ENCODE peak calls at places on chromosomes 13 and 19, in five cellular contexts. G is pancreas, L is A549, Z is neural progenitor cell, P is kidney. T is an unnamed sample.

GRCh38 chr13:48864100-48864499 is 111.6 kb upstream of the FNDC3A start:
- DNase-seq in G (no peak), Z (no peak), L (no peak), P (no peak), T (no peak)

GRCh38 chr19:45391346-45391745 is 13.5 kb downstream of the PPP1R13L start:
- DNase-seq in G (no peak), P (no peak), L (no peak), Z (peak; percentile 40), T (no peak)

GRCh38 chr19:55196803-55197202 is 12.5 kb downstream of the PTPRH start:
- DNase-seq in L (no peak), G (no peak), Z (no peak), P (no peak), T (no peak)

GRCh38 chr19:45591004-45591637 is 6.5 kb upstream of the OPA3 start:
- DNase-seq in Z (peak; percentile 78), G (peak; percentile 77), L (peak; percentile 80), P (peak; percentile 81), T (peak; percentile 50)

GRCh38 chr19:4304509-4305252 is at the start of gene FSD1:
- DNase-seq in P (no peak), G (no peak), Z (peak; percentile 92), L (peak; percentile 89), T (no peak)

GRCh38 chr13:41780736-41781708 is 179.9 kb downstream of the VWA8 start:
- DNase-seq in L (no peak), G (no peak), Z (no peak), P (no peak), T (no peak)

GRCh38 chr13:40792284-40793051 is 3.1 kb downstream of the SLC25A15 start:
- DNase-seq in Z (no peak), G (no peak), P (no peak), L (no peak), T (no peak)

GRCh38 chr19:12638611-12639182 is 27.8 kb downstream of the MAN2B1 start:
- DNase-seq in L (no peak), P (no peak), G (no peak), Z (no peak), T (no peak)

GRCh38 chr19:2064788-2065524 is 13.9 kb upstream of the MKNK2 start:
- DNase-seq in P (peak; percentile 76), G (no peak), L (no peak), Z (no peak), T (no peak)

GRCh38 chr19:49954092-49954825 is 6.7 kb downstream of the SIGLEC11 start:
- DNase-seq in P (peak; percentile 50), Z (no peak), G (no peak), L (no peak), T (no peak)

GRCh38 chr13:74465279-74465678 is 331.1 kb upstream of the KLF12 start:
- DNase-seq in P (no peak), G (no peak), L (no peak), Z (peak; percentile 10), T (no peak)

GRCh38 chr13:44578064-44578394 is 1.9 kb upstream of the TSC22D1 start:
- DNase-seq in P (no peak), G (no peak), L (peak; percentile 12), Z (no peak), T (no peak)

GRCh38 chr13:110784748-110785147 is 71.2 kb downstream of the ING1 start:
- DNase-seq in L (no peak), P (no peak), Z (no peak), G (no peak), T (no peak)

GRCh38 chr19:38250821-38251563 is 5.2 kb downstream of the PPP1R14A start:
- DNase-seq in G (peak; percentile 76), P (peak; percentile 96), L (no peak), Z (no peak), T (no peak)

GRCh38 chr19:2291185-2291751 is 9.3 kb upstream of the PEAK3 start:
- DNase-seq in P (no peak), Z (peak; percentile 92), G (no peak), L (no peak), T (no peak)

GRCh38 chr13:101512650-101513049 is 60.2 kb downstream of the ITGBL1 start:
- DNase-seq in G (no peak), Z (no peak), L (no peak), P (no peak), T (no peak)

GRCh38 chr13:51861728-51862300 is at the start of gene CCDC70:
- DNase-seq in Z (no peak), G (no peak), L (no peak), P (no peak), T (no peak)

GRCh38 chr19:50147462-50148423 is 15.3 kb downstream of the IZUMO2 start:
- DNase-seq in P (peak; percentile 94), L (peak; percentile 90), Z (peak; percentile 93), G (peak; percentile 89), T (peak; percentile 90)

GRCh38 chr19:2223959-2224358 is 12.2 kb downstream of the PLEKHJ1 start:
- DNase-seq in P (no peak), Z (no peak), G (no peak), L (no peak), T (no peak)

GRCh38 chr19:10832659-10833296 is 3.2 kb downstream of the TMED1 start:
- DNase-seq in G (no peak), Z (no peak), L (no peak), P (peak; percentile 80), T (no peak)

GRCh38 chr13:50677687-50678463 is 165.6 kb downstream of the DLEU7 start:
- DNase-seq in Z (no peak), P (no peak), G (no peak), L (no peak), T (no peak)

GRCh38 chr13:28958018-28958417 is 137.9 kb downstream of the MTUS2 start:
- DNase-seq in Z (no peak), P (no peak), L (no peak), G (no peak), T (no peak)

GRCh38 chr13:28954810-28955209 is 134.7 kb downstream of the MTUS2 start:
- DNase-seq in Z (no peak), P (no peak), L (no peak), G (no peak), T (no peak)

GRCh38 chr13:28953714-28954113 is 133.6 kb downstream of the MTUS2 start:
- DNase-seq in Z (no peak), G (no peak), P (no peak), L (no peak), T (no peak)

DNA sequence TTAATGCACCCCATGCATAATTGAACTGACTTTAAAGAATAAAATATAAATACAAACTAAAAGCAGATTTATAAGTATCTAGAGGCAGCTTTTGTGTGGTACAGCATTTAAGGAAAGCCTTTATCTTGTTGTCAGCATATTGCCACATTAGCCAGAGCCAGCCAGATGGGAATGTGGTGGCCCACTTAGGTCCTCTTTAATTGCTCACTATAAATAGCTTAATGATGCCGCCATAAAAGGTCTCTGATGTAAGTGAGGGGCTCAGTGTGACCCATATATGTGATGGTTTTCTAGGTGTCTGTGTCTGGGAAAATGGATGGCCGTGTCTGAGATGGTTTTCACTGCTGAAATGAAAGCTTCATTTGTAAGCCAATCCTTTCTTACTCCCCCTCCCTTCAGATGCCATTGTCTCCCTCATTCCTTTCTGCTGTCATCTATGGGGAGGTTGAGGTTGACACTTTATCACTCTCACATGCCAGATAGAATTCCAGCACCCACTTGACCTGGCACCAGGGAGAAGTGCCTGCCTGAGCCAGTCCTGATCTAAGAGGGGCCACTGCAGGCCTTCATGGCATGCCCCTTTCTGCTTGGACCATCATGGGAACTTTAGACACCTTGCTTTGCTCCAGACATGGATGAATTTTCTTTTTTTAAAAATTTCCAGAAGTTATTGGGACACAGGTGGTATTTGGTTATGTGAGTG is 135.3 kb downstream of the MTUS2 start:
- DNase-seq in G (no peak), Z (no peak), L (no peak), P (no peak), T (no peak)
- H3K4me3 ChIP-seq in G (no peak overlapping the region), Z (no peak overlapping the region), L (no peak overlapping the region), P (no peak overlapping the region), T (no peak overlapping the region)

GRCh38 chr19:51687791-51688664 is 5.1 kb upstream of the SPACA6 start:
- DNase-seq in L (peak; percentile 68), G (no peak), P (peak; percentile 90), Z (peak; percentile 72), T (peak; percentile 48)
- H3K4me3 ChIP-seq in L (peak overlapping the region; percentile 77), G (no peak overlapping the region), P (peak overlapping the region; percentile 88), Z (peak overlapping the region; percentile 86), T (peak overlapping the region; percentile 35)

DNA sequence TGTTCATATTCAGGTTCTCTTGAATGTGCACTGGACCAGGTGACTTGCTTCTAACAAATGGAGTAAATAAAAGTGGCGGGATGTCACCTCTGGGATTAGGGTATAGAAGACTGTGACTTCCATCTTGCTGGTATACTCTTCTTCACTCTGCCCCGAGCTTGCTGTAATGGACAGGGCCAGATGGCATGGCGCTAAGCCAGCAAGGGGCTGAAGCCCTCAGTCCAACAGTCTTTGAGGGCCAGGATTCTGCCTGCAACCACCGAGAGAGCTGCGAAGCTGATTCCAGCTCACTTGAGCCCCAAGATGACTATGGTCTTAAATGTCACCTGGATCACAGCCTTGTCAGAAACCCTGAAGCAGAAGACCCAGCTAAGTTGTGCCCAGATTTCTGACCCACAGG is 600.0 kb downstream of the FGF9 start:
- DNase-seq in Z (no peak), G (no peak), P (no peak), L (no peak), T (no peak)
- H3K4me3 ChIP-seq in Z (no peak overlapping the region), G (no peak overlapping the region), P (no peak overlapping the region), L (no peak overlapping the region), T (no peak overlapping the region)

GRCh38 chr19:28727133-28727834 is 485.7 kb downstream of the UQCRFS1 start:
- DNase-seq in Z (peak; percentile 43), P (peak; percentile 72), G (peak; percentile 82), L (no peak), T (no peak)
- H3K4me3 ChIP-seq in Z (peak overlapping the region; percentile 28), P (no peak overlapping the region), G (no peak overlapping the region), L (no peak overlapping the region), T (no peak overlapping the region)